ENCODE peak calls at places on chromosome 16, in nine cellular contexts. One of them, this sample, is unnamed.

GRCh38 chr16:53176434-53176833 is 121.6 kb downstream of the CHD9 start:
- DNase-seq in CD8-positive, alpha-beta T cell: no peak
- DNase-seq in NCI-H2029: no peak
- DNase-seq in EL: no peak
- DNase-seq in AG04450: no peak
- DNase-seq in activated CD4-positive, alpha-beta memory T cell treated with anti-CD3 and anti-CD28 coated beads, Interleukin-2, amount 10 ng/mL, durations not matched to agents 7 days and 5 days: no peak
- DNase-seq in prostate gland: no peak
- DNase-seq in H9: no peak
- DNase-seq in neural progenitor cell: no peak
- DNase-seq in this sample: no peak

GRCh38 chr16:89574681-89575246 is 794 bp upstream of the CPNE7 start:
- DNase-seq in H9: peak; percentile 85
- DNase-seq in NCI-H2029: no peak
- DNase-seq in activated CD4-positive, alpha-beta memory T cell treated with anti-CD3 and anti-CD28 coated beads, Interleukin-2, amount 10 ng/mL, durations not matched to agents 7 days and 5 days: peak; percentile 70
- DNase-seq in neural progenitor cell: peak; percentile 93
- DNase-seq in EL: peak; percentile 82
- DNase-seq in CD8-positive, alpha-beta T cell: peak; percentile 46
- DNase-seq in prostate gland: no peak
- DNase-seq in AG04450: no peak
- DNase-seq in this sample: no peak

GRCh38 chr16:88639231-88640038 is 1.1 kb downstream of the IL17C start:
- DNase-seq in CD8-positive, alpha-beta T cell: no peak
- DNase-seq in EL: no peak
- DNase-seq in activated CD4-positive, alpha-beta memory T cell treated with anti-CD3 and anti-CD28 coated beads, Interleukin-2, amount 10 ng/mL, durations not matched to agents 7 days and 5 days: no peak
- DNase-seq in NCI-H2029: peak; percentile 16
- DNase-seq in neural progenitor cell: peak; percentile 59
- DNase-seq in AG04450: no peak
- DNase-seq in prostate gland: no peak
- DNase-seq in H9: peak; percentile 92
- DNase-seq in this sample: no peak

GRCh38 chr16:19168173-19169080 is at the start of gene SYT17:
- DNase-seq in NCI-H2029: peak; percentile 77
- DNase-seq in H9: no peak
- DNase-seq in neural progenitor cell: peak; percentile 68
- DNase-seq in EL: no peak
- DNase-seq in CD8-positive, alpha-beta T cell: no peak
- DNase-seq in activated CD4-positive, alpha-beta memory T cell treated with anti-CD3 and anti-CD28 coated beads, Interleukin-2, amount 10 ng/mL, durations not matched to agents 7 days and 5 days: no peak
- DNase-seq in prostate gland: peak; percentile 42
- DNase-seq in AG04450: no peak
- DNase-seq in this sample: peak; percentile 64

GRCh38 chr16:66189951-66190350 is 176.5 kb upstream of the CDH5 start:
- DNase-seq in EL: peak; percentile 70
- DNase-seq in CD8-positive, alpha-beta T cell: no peak
- DNase-seq in AG04450: peak; percentile 81
- DNase-seq in activated CD4-positive, alpha-beta memory T cell treated with anti-CD3 and anti-CD28 coated beads, Interleukin-2, amount 10 ng/mL, durations not matched to agents 7 days and 5 days: no peak
- DNase-seq in H9: no peak
- DNase-seq in neural progenitor cell: no peak
- DNase-seq in prostate gland: no peak
- DNase-seq in NCI-H2029: no peak
- DNase-seq in this sample: no peak

GRCh38 chr16:1331712-1332617 is 1.5 kb upstream of the BAIAP3 start:
- DNase-seq in H9: peak; percentile 96
- DNase-seq in activated CD4-positive, alpha-beta memory T cell treated with anti-CD3 and anti-CD28 coated beads, Interleukin-2, amount 10 ng/mL, durations not matched to agents 7 days and 5 days: peak; percentile 75
- DNase-seq in NCI-H2029: peak; percentile 91
- DNase-seq in CD8-positive, alpha-beta T cell: peak; percentile 64
- DNase-seq in prostate gland: peak; percentile 58
- DNase-seq in neural progenitor cell: peak; percentile 85
- DNase-seq in AG04450: no peak
- DNase-seq in EL: no peak
- DNase-seq in this sample: no peak

GRCh38 chr16:4091638-4092037 is 24.6 kb downstream of the ADCY9 start:
- DNase-seq in neural progenitor cell: no peak
- DNase-seq in H9: no peak
- DNase-seq in activated CD4-positive, alpha-beta memory T cell treated with anti-CD3 and anti-CD28 coated beads, Interleukin-2, amount 10 ng/mL, durations not matched to agents 7 days and 5 days: no peak
- DNase-seq in CD8-positive, alpha-beta T cell: no peak
- DNase-seq in NCI-H2029: peak; percentile 52
- DNase-seq in AG04450: no peak
- DNase-seq in EL: no peak
- DNase-seq in prostate gland: no peak
- DNase-seq in this sample: no peak

GRCh38 chr16:88686439-88687253 is at the start of gene SNAI3:
- DNase-seq in NCI-H2029: peak; percentile 47
- DNase-seq in EL: peak; percentile 59
- DNase-seq in prostate gland: peak; percentile 78
- DNase-seq in CD8-positive, alpha-beta T cell: peak; percentile 77
- DNase-seq in activated CD4-positive, alpha-beta memory T cell treated with anti-CD3 and anti-CD28 coated beads, Interleukin-2, amount 10 ng/mL, durations not matched to agents 7 days and 5 days: peak; percentile 90
- DNase-seq in H9: peak; percentile 92
- DNase-seq in AG04450: no peak
- DNase-seq in neural progenitor cell: peak; percentile 95
- DNase-seq in this sample: peak; percentile 84

GRCh38 chr16:30805056-30805369 is 18.0 kb upstream of the ZNF629 start:
- DNase-seq in H9: no peak
- DNase-seq in EL: no peak
- DNase-seq in CD8-positive, alpha-beta T cell: no peak
- DNase-seq in activated CD4-positive, alpha-beta memory T cell treated with anti-CD3 and anti-CD28 coated beads, Interleukin-2, amount 10 ng/mL, durations not matched to agents 7 days and 5 days: no peak
- DNase-seq in AG04450: no peak
- DNase-seq in prostate gland: no peak
- DNase-seq in NCI-H2029: no peak
- DNase-seq in neural progenitor cell: no peak
- DNase-seq in this sample: no peak

GRCh38 chr16:57693539-57693938 is 1.1 kb upstream of the DRC7 start:
- DNase-seq in AG04450: no peak
- DNase-seq in neural progenitor cell: no peak
- DNase-seq in activated CD4-positive, alpha-beta memory T cell treated with anti-CD3 and anti-CD28 coated beads, Interleukin-2, amount 10 ng/mL, durations not matched to agents 7 days and 5 days: no peak
- DNase-seq in NCI-H2029: no peak
- DNase-seq in CD8-positive, alpha-beta T cell: no peak
- DNase-seq in EL: no peak
- DNase-seq in H9: no peak
- DNase-seq in prostate gland: no peak
- DNase-seq in this sample: no peak

GRCh38 chr16:30068750-30069574 is 3.4 kb downstream of the ALDOA start:
- DNase-seq in NCI-H2029: no peak
- DNase-seq in H9: no peak
- DNase-seq in EL: no peak
- DNase-seq in AG04450: no peak
- DNase-seq in neural progenitor cell: peak; percentile 39
- DNase-seq in activated CD4-positive, alpha-beta memory T cell treated with anti-CD3 and anti-CD28 coated beads, Interleukin-2, amount 10 ng/mL, durations not matched to agents 7 days and 5 days: peak; percentile 62
- DNase-seq in prostate gland: no peak
- DNase-seq in CD8-positive, alpha-beta T cell: peak; percentile 71
- DNase-seq in this sample: no peak

GRCh38 chr16:58503863-58504688 is 4.1 kb downstream of the NDRG4 start:
- DNase-seq in NCI-H2029: no peak
- DNase-seq in neural progenitor cell: no peak
- DNase-seq in AG04450: no peak
- DNase-seq in H9: no peak
- DNase-seq in EL: no peak
- DNase-seq in prostate gland: no peak
- DNase-seq in CD8-positive, alpha-beta T cell: no peak
- DNase-seq in activated CD4-positive, alpha-beta memory T cell treated with anti-CD3 and anti-CD28 coated beads, Interleukin-2, amount 10 ng/mL, durations not matched to agents 7 days and 5 days: no peak
- DNase-seq in this sample: no peak

GRCh38 chr16:75116081-75116910 is at the start of gene LDHD:
- DNase-seq in EL: peak; percentile 57
- DNase-seq in neural progenitor cell: peak; percentile 67
- DNase-seq in NCI-H2029: no peak
- DNase-seq in H9: peak; percentile 88
- DNase-seq in CD8-positive, alpha-beta T cell: no peak
- DNase-seq in AG04450: no peak
- DNase-seq in prostate gland: peak; percentile 80
- DNase-seq in activated CD4-positive, alpha-beta memory T cell treated with anti-CD3 and anti-CD28 coated beads, Interleukin-2, amount 10 ng/mL, durations not matched to agents 7 days and 5 days: no peak
- DNase-seq in this sample: peak; percentile 85

GRCh38 chr16:1330260-1330914 is 3.1 kb upstream of the BAIAP3 start:
- DNase-seq in NCI-H2029: no peak
- DNase-seq in neural progenitor cell: no peak
- DNase-seq in H9: peak; percentile 79
- DNase-seq in AG04450: no peak
- DNase-seq in CD8-positive, alpha-beta T cell: no peak
- DNase-seq in EL: no peak
- DNase-seq in activated CD4-positive, alpha-beta memory T cell treated with anti-CD3 and anti-CD28 coated beads, Interleukin-2, amount 10 ng/mL, durations not matched to agents 7 days and 5 days: no peak
- DNase-seq in prostate gland: no peak
- DNase-seq in this sample: no peak

GRCh38 chr16:27437946-27438345 is 36.0 kb downstream of the IL21R start:
- DNase-seq in activated CD4-positive, alpha-beta memory T cell treated with anti-CD3 and anti-CD28 coated beads, Interleukin-2, amount 10 ng/mL, durations not matched to agents 7 days and 5 days: no peak
- DNase-seq in AG04450: no peak
- DNase-seq in prostate gland: no peak
- DNase-seq in CD8-positive, alpha-beta T cell: no peak
- DNase-seq in EL: no peak
- DNase-seq in H9: no peak
- DNase-seq in neural progenitor cell: no peak
- DNase-seq in NCI-H2029: no peak
- DNase-seq in this sample: no peak